ENCODE peak calls at places on chromosomes 2 and 18, in eight cellular contexts. U is OCI-LY7; N is right lobe of liver; S is A549; E is cardiac muscle cell; R is ascending aorta; B is endodermal cell; M is CD8-positive, alpha-beta T cell. P is an unnamed sample.
A peak's percentile ranks its signal among the peaks of the same experiment; 100 is the strongest.

GRCh38 chr18:2325308-2325849 is 245.9 kb downstream of the METTL4 start:
- DNase-seq in U (no peak), N (no peak), S (no peak), E (peak; percentile 92), R (no peak), B (no peak), M (no peak), P (peak; percentile 52)

GRCh38 chr2:227536445-227536844 is 62.2 kb upstream of the SCYGR2 start:
- DNase-seq in U (no peak), N (no peak), S (peak; percentile 36), E (peak; percentile 42), R (no peak), B (no peak), M (no peak), P (no peak)

GRCh38 chr2:13334545-13334944 is 617.8 kb downstream of the TRIB2 start:
- DNase-seq in U (no peak), N (no peak), S (no peak), E (no peak), R (no peak), B (no peak), M (no peak), P (no peak)

GRCh38 chr2:121596221-121597080 is 52.8 kb downstream of the CLASP1 start:
- DNase-seq in U (peak; percentile 80), N (no peak), S (peak; percentile 60), E (peak; percentile 71), R (no peak), B (peak; percentile 70), M (no peak), P (no peak)

GRCh38 chr2:118580107-118580506 is 267.3 kb downstream of the EN1 start:
- DNase-seq in U (no peak), N (no peak), S (no peak), E (no peak), R (no peak), B (no peak), M (no peak), P (no peak)

GRCh38 chr18:58661423-58661822 is 9.8 kb upstream of the MALT1 start:
- DNase-seq in U (no peak), N (no peak), S (no peak), E (peak; percentile 38), R (no peak), B (no peak), M (no peak), P (no peak)

GRCh38 chr2:71783215-71783614 is 329.9 kb downstream of the DYSF start:
- DNase-seq in U (no peak), N (no peak), S (peak; percentile 38), E (no peak), R (peak; percentile 22), B (no peak), M (no peak), P (no peak)

GRCh38 chr2:16069663-16069932 is 129.2 kb downstream of the MYCN start:
- DNase-seq in U (no peak), N (no peak), S (no peak), E (no peak), R (no peak), B (no peak), M (no peak), P (no peak)

GRCh38 chr2:110790907-110791306 is 58.5 kb downstream of the ACOXL start:
- DNase-seq in U (no peak), N (no peak), S (no peak), E (no peak), R (no peak), B (peak; percentile 17), M (no peak), P (no peak)

GRCh38 chr2:109463891-109464290 is 149.9 kb downstream of the SEPTIN10 start:
- DNase-seq in U (no peak), N (no peak), S (no peak), E (no peak), R (no peak), B (no peak), M (no peak), P (no peak)

GRCh38 chr2:135843671-135844070 is 6.7 kb upstream of the LCT start:
- DNase-seq in U (no peak), N (no peak), S (no peak), E (no peak), R (no peak), B (no peak), M (no peak), P (no peak)

GRCh38 chr2:25490220-25490619 is 148.5 kb upstream of the DNMT3A start:
- DNase-seq in U (no peak), N (no peak), S (no peak), E (no peak), R (no peak), B (no peak), M (no peak), P (no peak)

GRCh38 chr2:147559068-147559467 is 285.8 kb upstream of the ACVR2A start:
- DNase-seq in U (no peak), N (no peak), S (no peak), E (no peak), R (no peak), B (no peak), M (no peak), P (no peak)

GRCh38 chr2:53740170-53740569 is 27.4 kb upstream of the CHAC2 start:
- DNase-seq in U (no peak), N (no peak), S (peak; percentile 46), E (peak; percentile 66), R (no peak), B (no peak), M (no peak), P (no peak)
- TF ChIP-seq CTCF in U (peak; percentile 66), N (peak; percentile 30), S (peak; percentile 75), E (peak; percentile 49), R (no peak), B (peak; percentile 70), M (no peak), P (peak; percentile 41)

GRCh38 chr2:176123483-176123843 is 944 bp downstream of the HOXD9 start:
- DNase-seq in U (no peak), N (no peak), S (no peak), E (no peak), R (no peak), B (no peak), M (no peak), P (no peak)

GRCh38 chr2:176123847-176124273 is 1.3 kb downstream of the HOXD9 start:
- DNase-seq in U (no peak), N (no peak), S (no peak), E (no peak), R (no peak), B (peak; percentile 47), M (no peak), P (no peak)

GRCh38 chr2:176121377-176122111 is 975 bp upstream of the HOXD9 start:
- DNase-seq in U (no peak), N (no peak), S (no peak), E (no peak), R (peak; percentile 59), B (peak; percentile 75), M (no peak), P (no peak)

GRCh38 chr2:176122266-176122632 is 270 bp upstream of the HOXD9 start:
- DNase-seq in U (no peak), N (no peak), S (no peak), E (no peak), R (no peak), B (no peak), M (no peak), P (no peak)

DNA sequence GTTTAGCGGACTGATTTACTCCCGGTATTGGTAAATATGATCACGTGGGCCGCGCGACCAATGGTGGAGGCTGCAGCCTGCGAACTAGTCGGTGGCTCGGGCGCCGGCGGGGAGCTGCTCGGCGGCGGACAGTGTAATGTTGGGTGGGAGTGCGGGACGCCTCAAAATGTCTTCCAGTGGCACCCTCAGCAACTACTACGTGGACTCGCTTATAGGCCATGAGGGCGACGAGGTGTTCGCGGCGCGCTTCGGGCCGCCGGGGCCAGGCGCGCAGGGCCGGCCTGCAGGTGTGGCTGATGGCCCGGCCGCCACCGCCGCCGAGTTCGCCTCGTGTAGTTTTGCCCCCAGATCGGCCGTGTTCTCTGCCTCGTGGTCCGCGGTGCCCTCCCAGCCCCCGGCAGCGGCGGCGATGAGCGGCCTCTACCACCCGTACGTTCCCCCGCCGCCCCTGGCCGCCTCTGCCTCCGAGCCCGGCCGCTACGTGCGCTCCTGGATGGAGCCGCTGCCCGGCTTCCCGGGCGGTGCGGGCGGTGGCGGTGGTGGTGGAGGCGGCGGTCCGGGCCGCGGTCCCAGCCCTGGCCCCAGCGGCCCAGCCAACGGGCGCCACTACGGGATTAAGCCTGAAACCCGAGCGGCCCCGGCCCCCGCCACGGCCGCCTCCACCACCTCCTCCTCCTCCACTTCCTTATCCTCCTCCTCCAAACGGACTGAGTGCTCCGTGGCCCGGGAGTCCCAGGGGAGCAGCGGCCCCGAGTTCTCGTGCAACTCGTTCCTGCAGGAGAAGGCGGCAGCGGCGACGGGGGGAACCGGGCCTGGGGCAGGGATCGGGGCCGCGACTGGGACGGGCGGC is at the start of gene HOXD9:
- DNase-seq in U (no peak), N (no peak), S (no peak), E (no peak), R (no peak), B (peak; percentile 87), M (no peak), P (no peak)
- H3K27ac ChIP-seq in U (no peak within 1 kb of the TSS), N (no peak within 1 kb of the TSS), S (no peak within 1 kb of the TSS), E (no peak within 1 kb of the TSS), R (no peak within 1 kb of the TSS), B (no peak within 1 kb of the TSS), M (no peak within 1 kb of the TSS), P (no peak within 1 kb of the TSS)

DNA sequence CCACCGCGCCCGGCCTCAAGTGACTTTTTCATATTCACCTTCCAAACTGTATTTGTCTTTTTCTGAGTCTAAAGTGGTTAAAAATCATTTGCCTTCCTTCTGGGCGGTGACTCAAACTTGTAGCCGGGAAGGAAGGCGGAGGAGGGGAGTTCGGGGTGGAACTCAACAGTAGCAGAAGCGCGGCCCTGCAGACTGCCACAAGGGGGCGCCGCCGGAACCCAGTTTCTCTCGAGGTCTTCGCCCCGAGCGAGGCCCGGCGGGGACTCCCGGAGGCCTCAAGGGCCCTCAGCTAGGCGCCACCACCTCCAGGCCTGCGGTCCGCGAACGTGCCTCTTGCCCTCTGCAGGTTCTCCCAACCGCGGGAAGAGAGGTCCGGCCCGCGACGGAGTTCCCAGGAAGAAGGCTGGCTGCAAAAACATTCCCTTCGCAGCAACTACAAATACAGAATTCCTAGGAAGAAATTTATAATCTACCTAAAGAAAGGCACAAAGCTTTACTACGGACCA is 16.8 kb upstream of the ITM2C start:
- DNase-seq in U (peak; percentile 64), N (peak; percentile 85), S (peak; percentile 83), E (peak; percentile 89), R (peak; percentile 93), B (peak; percentile 99), M (peak; percentile 87), P (peak; percentile 91)
- TF ChIP-seq CTCF in U (peak; percentile 82), N (peak; percentile 74), S (peak; percentile 87), E (peak; percentile 89), R (peak; percentile 74), B (peak; percentile 99), M (peak; percentile 82), P (peak; percentile 81)

GRCh38 chr2:68734176-68734575 is 435 bp upstream of the ARHGAP25 start:
- DNase-seq in U (no peak), N (no peak), S (no peak), E (no peak), R (no peak), B (no peak), M (no peak), P (no peak)

GRCh38 chr2:68730828-68731227 is 3.8 kb upstream of the ARHGAP25 start:
- DNase-seq in U (no peak), N (no peak), S (peak; percentile 17), E (no peak), R (no peak), B (peak; percentile 17), M (no peak), P (no peak)

GRCh38 chr2:68733365-68733764 is 1.2 kb upstream of the ARHGAP25 start:
- DNase-seq in U (no peak), N (no peak), S (no peak), E (no peak), R (no peak), B (no peak), M (no peak), P (no peak)

GRCh38 chr2:68732533-68732932 is 2.1 kb upstream of the ARHGAP25 start:
- DNase-seq in U (no peak), N (no peak), S (no peak), E (no peak), R (no peak), B (no peak), M (no peak), P (no peak)

GRCh38 chr2:68732036-68732435 is 2.6 kb upstream of the ARHGAP25 start:
- DNase-seq in U (no peak), N (no peak), S (no peak), E (no peak), R (no peak), B (no peak), M (no peak), P (no peak)
- H3K27ac ChIP-seq in U (no peak overlapping the region), N (no peak overlapping the region), S (no peak overlapping the region), E (no peak overlapping the region), R (no peak overlapping the region), B (no peak overlapping the region), M (no peak overlapping the region), P (no peak overlapping the region)

P was measured in MM.1S.